ENCODE peak calls at places on chromosomes 5 and 9, in six cellular contexts. O is mesenchymal stem cell, K is AG04450, J is GM20000, V is sigmoid colon, B is T-helper 9 cell. X is an unnamed sample.

GRCh38 chr5:131104169-131104775 is 60.8 kb downstream of the HINT1 start:
- DNase-seq in V (no peak), O (peak; percentile 16), B (no peak), J (no peak), K (no peak), X (no peak)

GRCh38 chr9:118836891-118837290 is 532.3 kb downstream of the BRINP1 start:
- DNase-seq in O (no peak), J (no peak), K (no peak), B (no peak), V (no peak), X (no peak)

GRCh38 chr5:120255214-120255613 is 208.9 kb upstream of the PRR16 start:
- DNase-seq in B (no peak), O (no peak), V (no peak), J (no peak), K (no peak), X (no peak)

GRCh38 chr5:154446183-154447073 is 631 bp downstream of the SAP30L start:
- DNase-seq in O (peak; percentile 83), K (no peak), B (peak; percentile 45), J (peak; percentile 75), V (peak; percentile 83), X (peak; percentile 71)

GRCh38 chr5:168779333-168779732 is 200.2 kb upstream of the PANK3 start:
- DNase-seq in K (no peak), J (no peak), B (no peak), O (no peak), V (no peak), X (no peak)

GRCh38 chr5:128920345-128921215 is 44.7 kb upstream of the SLC27A6 start:
- DNase-seq in V (no peak), J (no peak), K (no peak), B (no peak), O (peak; percentile 90), X (no peak)

GRCh38 chr5:41057231-41057630 is 13.9 kb downstream of the MROH2B start:
- DNase-seq in J (no peak), O (no peak), K (no peak), B (no peak), V (no peak), X (no peak)

GRCh38 chr9:96383165-96383939 is at the start of gene SLC35D2:
- DNase-seq in O (peak; percentile 70), K (no peak), J (peak; percentile 76), B (no peak), V (peak; percentile 75), X (peak; percentile 73)

GRCh38 chr9:96476591-96476990 is 26.6 kb downstream of the HABP4 start:
- DNase-seq in J (no peak), B (no peak), O (no peak), V (no peak), K (no peak), X (no peak)

GRCh38 chr9:91949946-91950664 is at the start of gene ROR2:
- DNase-seq in B (peak; percentile 25), V (peak; percentile 89), O (peak; percentile 65), K (no peak), J (peak; percentile 86), X (peak; percentile 66)